ENCODE peak calls at places on chromosome 14, in five cellular contexts. G is GM23338, F is tibial artery, D is heart right ventricle, A is brain pericyte. R is an unnamed sample.

GRCh38 chr14:60643443-60644402 is 5.6 kb downstream of the SIX1 start:
- DNase-seq in D (no peak), F (no peak), A (no peak), G (peak), R (no peak)

GRCh38 chr14:33120341-33120740 is 181.7 kb downstream of the NPAS3 start:
- DNase-seq in A (no peak), D (no peak), G (no peak), F (no peak), R (no peak)

GRCh38 chr14:73744175-73744867 is 30.1 kb upstream of the PNMA1 start:
- DNase-seq in F (no peak), G (no peak), D (no peak), A (no peak), R (no peak)

GRCh38 chr14:90440592-90440991 is 43.8 kb downstream of the CALM1 start:
- DNase-seq in D (no peak), G (no peak), A (no peak), F (no peak), R (no peak)

GRCh38 chr14:70239802-70240201 is 51.1 kb upstream of the SLC8A3 start:
- DNase-seq in A (no peak), G (no peak), D (no peak), F (no peak), R (no peak)

GRCh38 chr14:105517096-105517495 is 9.3 kb upstream of the TMEM121 start:
- DNase-seq in F (no peak), D (no peak), G (no peak), A (no peak), R (no peak)

GRCh38 chr14:60760209-60760608 is 25.6 kb downstream of the MNAT1 start:
- DNase-seq in D (no peak), G (no peak), F (no peak), A (no peak), R (no peak)

GRCh38 chr14:105495101-105495989 is 4.3 kb downstream of the TEDC1 start:
- DNase-seq in F (peak), G (no peak), A (no peak), D (no peak), R (no peak)

GRCh38 chr14:91898256-91898843 is 31.0 kb upstream of the TC2N start:
- DNase-seq in G (no peak), A (no peak), F (no peak), D (no peak), R (no peak)

GRCh38 chr14:88868558-88869159 is 44.2 kb downstream of the TTC8 start:
- DNase-seq in G (peak), A (no peak), F (no peak), D (no peak), R (no peak)

GRCh38 chr14:52877628-52878027 is 73.2 kb downstream of the FERMT2 start:
- DNase-seq in F (no peak), G (no peak), D (no peak), A (no peak), R (no peak)

GRCh38 chr14:100605230-100605629 is 18.0 kb upstream of the BEGAIN start:
- DNase-seq in G (no peak), D (no peak), A (no peak), F (peak), R (no peak)

GRCh38 chr14:69043598-69044267 is 64.6 kb upstream of the ACTN1 start:
- DNase-seq in F (peak), G (no peak), D (peak), A (no peak), R (no peak)

GRCh38 chr14:55353686-55354467 is 57.8 kb downstream of the ATG14 start:
- DNase-seq in A (no peak), D (no peak), F (no peak), G (no peak), R (no peak)

GRCh38 chr14:52025310-52025709 is 36.0 kb downstream of the RTRAF start:
- DNase-seq in A (peak), F (no peak), D (no peak), G (no peak), R (no peak)

GRCh38 chr14:94113490-94113889 is 3.0 kb downstream of the IFI27 start:
- DNase-seq in F (no peak), G (no peak), A (no peak), D (peak), R (no peak)

GRCh38 chr14:90204516-90204915 is 51.8 kb upstream of the PSMC1 start:
- DNase-seq in G (no peak), F (no peak), D (no peak), A (no peak), R (no peak)